ENCODE peak calls at places on chromosomes 11 and 22, in eight cellular contexts. One of them, this sample, is unnamed.

GRCh38 chr11:119907122-119907933 is 178.3 kb upstream of the NECTIN1 start:
- DNase-seq in IMR-90: no peak
- DNase-seq in fibroblast of lung: no peak
- DNase-seq in lung: peak; percentile 66
- DNase-seq in CD4-positive, CD25-positive, alpha-beta regulatory T cell: no peak
- DNase-seq in A673: no peak
- DNase-seq in brain microvascular endothelial cell: no peak
- DNase-seq in H9: no peak
- DNase-seq in this sample: no peak

GRCh38 chr11:117523680-117524079 is 196.0 kb downstream of the CEP164 start:
- DNase-seq in brain microvascular endothelial cell: peak; percentile 38
- DNase-seq in lung: no peak
- DNase-seq in fibroblast of lung: no peak
- DNase-seq in CD4-positive, CD25-positive, alpha-beta regulatory T cell: no peak
- DNase-seq in H9: no peak
- DNase-seq in IMR-90: peak; percentile 58
- DNase-seq in A673: no peak
- DNase-seq in this sample: no peak

GRCh38 chr11:47305734-47306483 is 36.0 kb downstream of the MADD start:
- DNase-seq in lung: no peak
- DNase-seq in brain microvascular endothelial cell: peak; percentile 5
- DNase-seq in H9: no peak
- DNase-seq in A673: peak; percentile 58
- DNase-seq in fibroblast of lung: no peak
- DNase-seq in IMR-90: no peak
- DNase-seq in CD4-positive, CD25-positive, alpha-beta regulatory T cell: no peak
- DNase-seq in this sample: no peak

GRCh38 chr11:26344647-26345046 is 12.7 kb downstream of the ANO3 start:
- DNase-seq in IMR-90: no peak
- DNase-seq in lung: no peak
- DNase-seq in H9: no peak
- DNase-seq in brain microvascular endothelial cell: no peak
- DNase-seq in fibroblast of lung: peak; percentile 59
- DNase-seq in CD4-positive, CD25-positive, alpha-beta regulatory T cell: no peak
- DNase-seq in A673: no peak
- DNase-seq in this sample: no peak

GRCh38 chr22:25130462-25130861 is 69.2 kb upstream of the CRYBB3 start:
- DNase-seq in IMR-90: no peak
- DNase-seq in A673: no peak
- DNase-seq in fibroblast of lung: no peak
- DNase-seq in brain microvascular endothelial cell: no peak
- DNase-seq in H9: no peak
- DNase-seq in lung: no peak
- DNase-seq in CD4-positive, CD25-positive, alpha-beta regulatory T cell: no peak
- DNase-seq in this sample: no peak

GRCh38 chr11:32343325-32344008 is 91.9 kb downstream of the WT1 start:
- DNase-seq in H9: no peak
- DNase-seq in A673: no peak
- DNase-seq in fibroblast of lung: no peak
- DNase-seq in CD4-positive, CD25-positive, alpha-beta regulatory T cell: no peak
- DNase-seq in lung: no peak
- DNase-seq in IMR-90: no peak
- DNase-seq in brain microvascular endothelial cell: no peak
- DNase-seq in this sample: no peak

GRCh38 chr22:43411040-43411919 is 534 bp upstream of the MPPED1 start:
- DNase-seq in IMR-90: no peak
- DNase-seq in lung: no peak
- DNase-seq in brain microvascular endothelial cell: no peak
- DNase-seq in H9: no peak
- DNase-seq in A673: no peak
- DNase-seq in fibroblast of lung: no peak
- DNase-seq in CD4-positive, CD25-positive, alpha-beta regulatory T cell: no peak
- DNase-seq in this sample: no peak

GRCh38 chr11:109865558-109866186 is 227.5 kb upstream of the ZC3H12C start:
- DNase-seq in H9: peak; percentile 30
- DNase-seq in lung: no peak
- DNase-seq in brain microvascular endothelial cell: no peak
- DNase-seq in A673: peak; percentile 58
- DNase-seq in CD4-positive, CD25-positive, alpha-beta regulatory T cell: no peak
- DNase-seq in fibroblast of lung: no peak
- DNase-seq in IMR-90: no peak
- DNase-seq in this sample: no peak

GRCh38 chr22:20319041-20319744 is 667 bp downstream of the DGCR6L start:
- DNase-seq in brain microvascular endothelial cell: no peak
- DNase-seq in CD4-positive, CD25-positive, alpha-beta regulatory T cell: no peak
- DNase-seq in fibroblast of lung: no peak
- DNase-seq in IMR-90: no peak
- DNase-seq in lung: peak; percentile 27
- DNase-seq in A673: peak; percentile 43
- DNase-seq in H9: peak; percentile 42
- DNase-seq in this sample: no peak

GRCh38 chr11:125624756-125625213 is at the start of gene CHEK1:
- DNase-seq in lung: no peak
- DNase-seq in CD4-positive, CD25-positive, alpha-beta regulatory T cell: no peak
- DNase-seq in fibroblast of lung: no peak
- DNase-seq in H9: no peak
- DNase-seq in IMR-90: no peak
- DNase-seq in brain microvascular endothelial cell: no peak
- DNase-seq in A673: no peak
- DNase-seq in this sample: no peak

GRCh38 chr22:19880786-19881569 is 26.3 kb upstream of the GNB1L start:
- DNase-seq in lung: peak; percentile 47
- DNase-seq in H9: peak; percentile 98
- DNase-seq in brain microvascular endothelial cell: peak; percentile 98
- DNase-seq in A673: peak; percentile 97
- DNase-seq in CD4-positive, CD25-positive, alpha-beta regulatory T cell: no peak
- DNase-seq in fibroblast of lung: peak; percentile 88
- DNase-seq in IMR-90: peak; percentile 94
- DNase-seq in this sample: no peak

GRCh38 chr11:130546901-130547694 is 98.7 kb downstream of the ADAMTS15 start:
- DNase-seq in IMR-90: no peak
- DNase-seq in CD4-positive, CD25-positive, alpha-beta regulatory T cell: no peak
- DNase-seq in brain microvascular endothelial cell: no peak
- DNase-seq in A673: no peak
- DNase-seq in fibroblast of lung: no peak
- DNase-seq in H9: no peak
- DNase-seq in lung: no peak
- DNase-seq in this sample: no peak

GRCh38 chr11:35608502-35608901 is 9.8 kb upstream of the FJX1 start:
- DNase-seq in CD4-positive, CD25-positive, alpha-beta regulatory T cell: no peak
- DNase-seq in IMR-90: no peak
- DNase-seq in lung: no peak
- DNase-seq in brain microvascular endothelial cell: no peak
- DNase-seq in H9: no peak
- DNase-seq in A673: no peak
- DNase-seq in fibroblast of lung: no peak
- DNase-seq in this sample: no peak

GRCh38 chr22:34851918-34852662 is 213.9 kb upstream of the ISX start:
- DNase-seq in lung: no peak
- DNase-seq in IMR-90: no peak
- DNase-seq in A673: no peak
- DNase-seq in brain microvascular endothelial cell: no peak
- DNase-seq in fibroblast of lung: no peak
- DNase-seq in H9: no peak
- DNase-seq in CD4-positive, CD25-positive, alpha-beta regulatory T cell: no peak
- DNase-seq in this sample: no peak

GRCh38 chr11:83459802-83460201 is 173.6 kb upstream of the CCDC90B start:
- DNase-seq in CD4-positive, CD25-positive, alpha-beta regulatory T cell: no peak
- DNase-seq in lung: no peak
- DNase-seq in brain microvascular endothelial cell: no peak
- DNase-seq in A673: peak; percentile 49
- DNase-seq in IMR-90: no peak
- DNase-seq in H9: no peak
- DNase-seq in fibroblast of lung: no peak
- DNase-seq in this sample: no peak

GRCh38 chr22:45351956-45352355 is 42.2 kb downstream of the FAM118A start:
- DNase-seq in H9: no peak
- DNase-seq in IMR-90: no peak
- DNase-seq in lung: no peak
- DNase-seq in CD4-positive, CD25-positive, alpha-beta regulatory T cell: no peak
- DNase-seq in brain microvascular endothelial cell: no peak
- DNase-seq in A673: no peak
- DNase-seq in fibroblast of lung: no peak
- DNase-seq in this sample: no peak

GRCh38 chr11:65576867-65577755 is 1.3 kb downstream of the EHBP1L1 start:
- DNase-seq in CD4-positive, CD25-positive, alpha-beta regulatory T cell: no peak
- DNase-seq in lung: no peak
- DNase-seq in H9: no peak
- DNase-seq in IMR-90: peak; percentile 43
- DNase-seq in fibroblast of lung: peak; percentile 59
- DNase-seq in A673: no peak
- DNase-seq in brain microvascular endothelial cell: no peak
- DNase-seq in this sample: no peak

GRCh38 chr11:124170801-124171586 is 12.2 kb upstream of the OR10D3 start:
- DNase-seq in H9: no peak
- DNase-seq in A673: no peak
- DNase-seq in IMR-90: no peak
- DNase-seq in fibroblast of lung: no peak
- DNase-seq in CD4-positive, CD25-positive, alpha-beta regulatory T cell: no peak
- DNase-seq in lung: no peak
- DNase-seq in brain microvascular endothelial cell: no peak
- DNase-seq in this sample: no peak

GRCh38 chr11:114036156-114036811 is 23.2 kb upstream of the ZBTB16 start:
- DNase-seq in IMR-90: peak; percentile 18
- DNase-seq in A673: peak; percentile 66
- DNase-seq in lung: peak; percentile 89
- DNase-seq in H9: peak; percentile 93
- DNase-seq in brain microvascular endothelial cell: no peak
- DNase-seq in CD4-positive, CD25-positive, alpha-beta regulatory T cell: peak; percentile 27
- DNase-seq in fibroblast of lung: peak; percentile 86
- DNase-seq in this sample: peak; percentile 42

GRCh38 chr11:114031599-114032320 is 27.8 kb upstream of the ZBTB16 start:
- DNase-seq in lung: no peak
- DNase-seq in IMR-90: no peak
- DNase-seq in fibroblast of lung: no peak
- DNase-seq in CD4-positive, CD25-positive, alpha-beta regulatory T cell: no peak
- DNase-seq in H9: no peak
- DNase-seq in brain microvascular endothelial cell: no peak
- DNase-seq in A673: no peak
- DNase-seq in this sample: no peak

GRCh38 chr11:114034956-114035355 is 24.6 kb upstream of the ZBTB16 start:
- DNase-seq in H9: no peak
- DNase-seq in fibroblast of lung: no peak
- DNase-seq in brain microvascular endothelial cell: no peak
- DNase-seq in lung: no peak
- DNase-seq in IMR-90: no peak
- DNase-seq in A673: no peak
- DNase-seq in CD4-positive, CD25-positive, alpha-beta regulatory T cell: no peak
- DNase-seq in this sample: no peak

GRCh38 chr11:114036958-114037357 is 22.6 kb upstream of the ZBTB16 start:
- DNase-seq in H9: no peak
- DNase-seq in brain microvascular endothelial cell: no peak
- DNase-seq in lung: no peak
- DNase-seq in A673: no peak
- DNase-seq in fibroblast of lung: no peak
- DNase-seq in CD4-positive, CD25-positive, alpha-beta regulatory T cell: no peak
- DNase-seq in IMR-90: no peak
- DNase-seq in this sample: no peak

DNA sequence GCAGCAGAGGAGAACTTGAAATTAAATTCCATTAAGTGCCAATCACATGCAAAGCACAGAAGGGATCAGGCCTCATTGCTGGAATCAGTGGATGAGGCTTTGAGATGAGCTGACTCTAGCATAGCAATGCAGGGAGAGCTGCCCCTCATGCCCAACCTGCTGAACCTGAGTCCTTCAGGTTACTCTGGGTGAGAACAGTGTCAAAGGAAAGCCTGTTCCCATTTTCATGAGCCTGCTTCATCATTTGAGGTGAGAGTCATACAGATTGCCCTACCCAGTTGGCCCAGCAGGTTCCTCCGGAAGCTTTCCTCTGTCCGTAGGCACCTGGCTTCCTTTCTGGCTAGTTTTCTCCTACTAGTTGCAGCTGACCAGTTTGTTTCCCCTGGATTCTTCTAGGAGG is 25.9 kb upstream of the ZBTB16 start:
- DNase-seq in A673: no peak
- DNase-seq in IMR-90: no peak
- DNase-seq in CD4-positive, CD25-positive, alpha-beta regulatory T cell: no peak
- DNase-seq in fibroblast of lung: no peak
- DNase-seq in lung: no peak
- DNase-seq in H9: no peak
- DNase-seq in brain microvascular endothelial cell: no peak
- DNase-seq in this sample: no peak
- H3K27ac ChIP-seq in A673: no peak overlapping the region
- H3K27ac ChIP-seq in IMR-90: no peak overlapping the region
- H3K27ac ChIP-seq in CD4-positive, CD25-positive, alpha-beta regulatory T cell: no peak overlapping the region
- H3K27ac ChIP-seq in fibroblast of lung: no peak overlapping the region
- H3K27ac ChIP-seq in lung: no peak overlapping the region
- H3K27ac ChIP-seq in H9: no peak overlapping the region
- H3K27ac ChIP-seq in brain microvascular endothelial cell: no peak overlapping the region
- H3K27ac ChIP-seq in this sample: no peak overlapping the region

GRCh38 chr22:23094260-23094659 is 23.9 kb downstream of the GNAZ start:
- DNase-seq in fibroblast of lung: no peak
- DNase-seq in brain microvascular endothelial cell: no peak
- DNase-seq in A673: no peak
- DNase-seq in CD4-positive, CD25-positive, alpha-beta regulatory T cell: no peak
- DNase-seq in IMR-90: no peak
- DNase-seq in lung: no peak
- DNase-seq in H9: no peak
- DNase-seq in this sample: no peak
- H3K27ac ChIP-seq in fibroblast of lung: no peak overlapping the region
- H3K27ac ChIP-seq in brain microvascular endothelial cell: no peak overlapping the region
- H3K27ac ChIP-seq in A673: no peak overlapping the region
- H3K27ac ChIP-seq in CD4-positive, CD25-positive, alpha-beta regulatory T cell: no peak overlapping the region
- H3K27ac ChIP-seq in IMR-90: no peak overlapping the region
- H3K27ac ChIP-seq in lung: no peak overlapping the region
- H3K27ac ChIP-seq in H9: no peak overlapping the region
- H3K27ac ChIP-seq in this sample: no peak overlapping the region

GRCh38 chr11:75557649-75558494 is 4.2 kb upstream of the SERPINH1 start:
- DNase-seq in lung: peak; percentile 78
- DNase-seq in fibroblast of lung: peak; percentile 97
- DNase-seq in IMR-90: peak; percentile 95
- DNase-seq in A673: peak; percentile 66
- DNase-seq in brain microvascular endothelial cell: peak; percentile 88
- DNase-seq in H9: peak; percentile 42
- DNase-seq in CD4-positive, CD25-positive, alpha-beta regulatory T cell: no peak
- DNase-seq in this sample: no peak
- H3K27ac ChIP-seq in lung: peak overlapping the region; percentile 79
- H3K27ac ChIP-seq in fibroblast of lung: peak overlapping the region; percentile 97
- H3K27ac ChIP-seq in IMR-90: peak overlapping the region; percentile 96
- H3K27ac ChIP-seq in A673: peak overlapping the region; percentile 73
- H3K27ac ChIP-seq in brain microvascular endothelial cell: peak overlapping the region; percentile 66
- H3K27ac ChIP-seq in H9: no peak overlapping the region
- H3K27ac ChIP-seq in CD4-positive, CD25-positive, alpha-beta regulatory T cell: no peak overlapping the region
- H3K27ac ChIP-seq in this sample: no peak overlapping the region

GRCh38 chr11:70883323-70883940 is 368.9 kb downstream of the SHANK2 start:
- DNase-seq in brain microvascular endothelial cell: no peak
- DNase-seq in lung: no peak
- DNase-seq in H9: no peak
- DNase-seq in CD4-positive, CD25-positive, alpha-beta regulatory T cell: no peak
- DNase-seq in fibroblast of lung: no peak
- DNase-seq in A673: no peak
- DNase-seq in IMR-90: no peak
- DNase-seq in this sample: no peak
- H3K27ac ChIP-seq in brain microvascular endothelial cell: no peak overlapping the region
- H3K27ac ChIP-seq in lung: no peak overlapping the region
- H3K27ac ChIP-seq in H9: no peak overlapping the region
- H3K27ac ChIP-seq in CD4-positive, CD25-positive, alpha-beta regulatory T cell: no peak overlapping the region
- H3K27ac ChIP-seq in fibroblast of lung: no peak overlapping the region
- H3K27ac ChIP-seq in A673: no peak overlapping the region
- H3K27ac ChIP-seq in IMR-90: no peak overlapping the region
- H3K27ac ChIP-seq in this sample: no peak overlapping the region

This sample was measured in CD4-positive, alpha-beta T cell.